ENCODE peak calls at places on chromosomes 7 and 10, in six cellular contexts. I is T follicular helper cell, R is ACHN, N is Panc1, S is NCI-H1436, J is HepG2. M is an unnamed sample.

GRCh38 chr10:84811078-84811477 is 482.7 kb downstream of the CCSER2 start:
- DNase-seq in I (no peak), R (no peak), N (no peak), S (no peak), J (no peak), M (no peak)

GRCh38 chr7:28173531-28173930 is 7.1 kb downstream of the JAZF1 start:
- DNase-seq in I (no peak), R (no peak), N (no peak), S (no peak), J (no peak), M (no peak)

GRCh38 chr7:102896585-102896984 is 16.2 kb upstream of the LRRC17 start:
- DNase-seq in I (no peak), R (no peak), N (no peak), S (no peak), J (no peak), M (no peak)

GRCh38 chr10:43683451-43684197 is 34.9 kb upstream of the ZNF32 start:
- DNase-seq in I (no peak), R (peak; percentile 10), N (no peak), S (no peak), J (peak; percentile 19), M (peak; percentile 12)

GRCh38 chr10:15439381-15439837 is 68.3 kb upstream of the FAM171A1 start:
- DNase-seq in I (no peak), R (peak; percentile 30), N (no peak), S (no peak), J (peak; percentile 14), M (peak; percentile 11)

GRCh38 chr10:87578799-87579401 is 74.2 kb downstream of the MINPP1 start:
- DNase-seq in I (no peak), R (no peak), N (no peak), S (no peak), J (no peak), M (peak; percentile 31)

GRCh38 chr10:35025916-35026315 is 64.2 kb downstream of the CUL2 start:
- DNase-seq in I (no peak), R (peak; percentile 23), N (no peak), S (no peak), J (no peak), M (peak; percentile 78)

GRCh38 chr10:78335691-78336401 is 302.2 kb downstream of the RPS24 start:
- DNase-seq in I (no peak), R (no peak), N (peak; percentile 89), S (no peak), J (no peak), M (peak; percentile 94)

GRCh38 chr7:35817930-35818329 is 17.1 kb downstream of the SEPTIN7 start:
- DNase-seq in I (no peak), R (no peak), N (no peak), S (no peak), J (no peak), M (no peak)

GRCh38 chr7:29734246-29734731 is 72.0 kb upstream of the WIPF3 start:
- DNase-seq in I (no peak), R (no peak), N (no peak), S (no peak), J (no peak), M (no peak)

M was measured in IMR-90.